ENCODE peak calls at places on chromosomes 7 and 10, in four cellular contexts. C is sigmoid colon, N is BJ, L is cardiac muscle cell. F is an unnamed sample.
A peak's percentile ranks its signal among the peaks of the same experiment; 100 is the strongest.

GRCh38 chr7:816751-817671 is 15.3 kb upstream of the SUN1 start:
- DNase-seq in C (peak; percentile 69), L (peak; percentile 43), N (no peak), F (no peak)

GRCh38 chr10:36555036-36555435 is 570.4 kb upstream of the ANKRD30A start:
- DNase-seq in N (no peak), L (no peak), C (no peak), F (no peak)

GRCh38 chr10:110074986-110075664 is 67.3 kb downstream of the ADD3 start:
- DNase-seq in C (no peak), L (no peak), N (peak; percentile 80), F (peak; percentile 77)

GRCh38 chr7:30411173-30411572 is 67.4 kb downstream of the NOD1 start:
- DNase-seq in N (no peak), C (no peak), L (no peak), F (no peak)

GRCh38 chr7:140260767-140261486 is 84.1 kb upstream of the KDM7A start:
- DNase-seq in L (no peak), N (no peak), C (peak; percentile 26), F (no peak)

GRCh38 chr10:119026301-119027110 is 3.0 kb upstream of the NANOS1 start:
- DNase-seq in N (no peak), L (no peak), C (no peak), F (no peak)

GRCh38 chr10:133049639-133050038 is 38.1 kb upstream of the ADGRA1 start:
- DNase-seq in N (no peak), C (no peak), L (no peak), F (no peak)

GRCh38 chr10:62610649-62611229 is 193.8 kb upstream of the ADO start:
- DNase-seq in L (peak; percentile 82), C (no peak), N (no peak), F (no peak)

GRCh38 chr10:104659809-104660208 is 18.7 kb downstream of the SORCS3 start:
- DNase-seq in N (no peak), C (no peak), L (no peak), F (no peak)

GRCh38 chr10:25743832-25744231 is 190.2 kb upstream of the MYO3A start:
- DNase-seq in C (no peak), L (no peak), N (no peak), F (no peak)

GRCh38 chr10:25748509-25748908 is 185.5 kb upstream of the MYO3A start:
- DNase-seq in N (no peak), C (no peak), L (no peak), F (no peak)

GRCh38 chr10:25745976-25746375 is 188.1 kb upstream of the MYO3A start:
- DNase-seq in C (no peak), N (no peak), L (no peak), F (no peak)

GRCh38 chr10:25747038-25747437 is 187.0 kb upstream of the MYO3A start:
- DNase-seq in L (no peak), N (no peak), C (no peak), F (no peak)

DNA sequence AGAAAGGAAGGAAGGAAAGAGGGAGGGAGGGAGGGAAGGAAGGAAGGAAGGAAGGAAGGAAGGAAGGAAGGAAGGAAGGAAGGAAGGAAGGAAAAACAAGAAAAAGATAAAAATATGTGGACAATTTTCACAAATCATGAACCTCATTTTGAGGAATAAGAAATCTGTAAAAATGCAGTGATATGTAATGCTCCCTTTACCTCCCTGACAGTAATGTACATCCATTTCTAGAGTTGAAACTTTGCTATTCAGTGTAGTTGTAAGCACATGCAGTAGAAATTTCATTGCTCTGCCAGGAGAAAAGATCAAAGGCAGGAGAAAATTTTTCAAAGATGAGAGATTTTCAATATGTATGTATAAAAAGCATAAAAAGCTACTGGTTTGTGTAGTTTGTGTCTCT is 189.5 kb upstream of the MYO3A start:
- DNase-seq in C (no peak), L (no peak), N (no peak), F (no peak)
- TF ChIP-seq CTCF in C (no peak), L (no peak), N (no peak), F (no peak)

DNA sequence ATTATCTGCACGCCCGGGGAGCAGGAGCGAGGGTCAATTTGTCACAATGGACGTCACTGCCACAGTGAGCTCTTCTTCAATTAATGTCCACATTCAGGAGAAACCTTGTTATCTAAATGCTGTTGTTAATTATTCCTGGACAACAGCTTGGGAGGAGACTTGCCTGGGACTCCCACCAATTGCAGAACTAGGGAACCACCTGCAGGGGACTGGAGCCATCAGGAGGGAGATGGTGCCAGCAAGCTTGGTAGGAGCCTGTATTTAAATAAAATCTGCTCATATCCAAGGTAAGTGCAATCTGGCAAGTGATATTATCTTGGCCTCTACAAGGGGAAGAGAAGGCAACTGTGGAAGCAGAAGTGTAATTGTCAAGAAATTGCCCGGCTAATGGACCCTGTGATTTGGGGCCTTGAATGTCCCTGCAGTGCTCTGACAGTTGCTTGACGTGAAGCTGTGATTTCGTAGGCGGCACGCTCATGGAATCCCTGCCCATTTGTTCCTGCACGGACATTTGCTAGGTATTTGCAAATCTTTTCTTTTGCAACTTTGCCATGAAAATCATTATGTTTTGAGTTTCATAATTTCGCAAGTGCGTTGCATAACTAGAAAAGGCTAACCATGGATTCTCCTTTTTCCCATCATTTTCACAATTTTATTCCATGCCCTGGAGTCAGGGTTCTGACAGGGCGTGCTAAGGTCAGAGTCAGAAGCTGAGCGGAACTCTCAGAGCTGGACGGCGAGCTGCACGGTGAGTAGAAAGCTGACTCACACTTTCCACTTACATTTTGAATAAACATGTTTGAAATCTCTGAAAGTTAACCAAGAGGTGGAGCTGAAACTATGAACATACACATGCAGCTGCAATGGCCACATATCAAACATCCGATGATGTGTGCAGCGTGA is 84.8 kb upstream of the TCERG1L start:
- DNase-seq in L (no peak), N (no peak), C (peak; percentile 28), F (no peak)
- TF ChIP-seq CTCF in L (no peak), N (no peak), C (no peak), F (no peak)

GRCh38 chr10:30387646-30388243 is 38.7 kb upstream of the MTPAP start:
- DNase-seq in C (no peak), L (no peak), N (no peak), F (no peak)
- TF ChIP-seq CTCF in C (no peak), L (no peak), N (peak; percentile 12), F (no peak)

GRCh38 chr7:93804726-93805125 is 85.8 kb downstream of the TFPI2 start:
- DNase-seq in C (no peak), N (no peak), L (peak; percentile 41), F (no peak)

DNA sequence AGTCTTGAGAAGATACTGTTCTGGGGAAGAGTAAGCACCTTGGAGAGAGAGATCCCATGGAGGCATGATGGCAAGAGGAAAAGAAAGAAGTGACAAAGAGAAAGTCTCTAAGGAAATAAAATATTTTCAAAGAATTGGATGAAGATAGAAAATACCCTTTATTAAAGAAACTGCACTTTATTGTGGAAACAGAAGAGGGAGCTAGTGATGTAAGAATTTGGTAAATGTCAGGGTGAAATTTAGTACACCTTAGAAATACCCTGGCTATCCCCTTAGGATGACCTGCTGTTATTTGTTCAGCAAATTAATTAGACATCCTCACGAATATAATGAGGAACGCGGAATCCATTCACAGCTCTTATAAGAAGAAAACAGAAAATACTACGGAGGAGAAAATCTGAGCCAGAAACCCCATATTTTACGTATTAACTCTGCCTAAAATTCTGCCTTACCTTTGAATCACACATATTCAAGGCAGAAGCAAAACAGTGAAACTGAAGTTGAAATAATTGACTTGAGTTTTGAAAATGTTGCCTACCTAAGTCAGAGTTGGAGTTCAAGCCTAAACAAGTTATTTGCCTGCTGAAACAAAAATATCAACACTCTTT is 90.7 kb downstream of the TFPI2 start:
- DNase-seq in N (no peak), L (peak; percentile 19), C (no peak), F (no peak)
- TF ChIP-seq CTCF in N (peak; percentile 54), L (peak; percentile 63), C (no peak), F (peak; percentile 54)

DNA sequence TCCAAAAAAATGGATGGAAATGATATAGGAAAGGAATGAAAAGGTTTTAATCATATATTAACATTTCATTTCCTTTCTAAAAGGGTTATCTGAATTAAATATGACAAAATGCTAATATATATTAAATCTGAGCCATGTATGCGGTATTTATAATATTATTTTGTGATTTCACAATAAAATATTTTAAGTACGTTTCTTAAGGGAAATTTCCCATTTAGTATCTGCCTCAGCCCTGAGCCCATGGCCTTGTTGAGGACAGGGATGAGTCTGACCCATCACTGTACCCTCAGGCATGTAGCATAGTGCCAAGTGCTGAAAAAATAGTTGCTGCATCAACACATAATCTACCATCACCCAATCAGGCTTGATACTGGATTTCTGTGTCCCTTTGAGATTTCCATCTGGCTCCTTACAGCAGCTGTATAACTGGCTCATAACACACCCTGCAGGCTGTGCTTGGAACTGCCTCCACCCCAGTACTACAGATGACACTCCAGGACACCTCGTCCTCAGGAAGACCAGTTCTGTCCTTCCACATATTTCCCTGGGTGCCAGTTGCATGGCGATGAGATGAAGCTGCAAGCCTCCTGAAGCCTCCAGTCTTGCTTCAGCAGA is 59.4 kb upstream of the ASAH2 start:
- DNase-seq in N (no peak), C (no peak), L (peak; percentile 5), F (no peak)
- TF ChIP-seq CTCF in N (no peak), C (no peak), L (peak; percentile 43), F (no peak)

F was measured in AG09319.